ENCODE peak calls at places on chromosomes 11 and 22, in ten cellular contexts. T, W, O, E, J, F, Y, S, L and I are unnamed samples.

GRCh38 chr22:38034278-38034882 is 22.8 kb upstream of the PICK1 start:
- DNase-seq in T (no peak), W (peak), O (peak), E (peak), J (peak), F (peak), Y (peak), S (peak), L (no peak), I (peak)

GRCh38 chr11:34499719-34500505 is 13.7 kb downstream of the ELF5 start:
- DNase-seq in T (no peak), W (no peak), O (no peak), E (no peak), J (no peak), F (no peak), Y (no peak), S (no peak), L (no peak), I (no peak)

GRCh38 chr11:11329062-11329806 is 23.8 kb downstream of the CSNK2A3 start:
- DNase-seq in T (no peak), W (no peak), O (no peak), E (no peak), J (no peak), F (no peak), Y (no peak), S (no peak), L (no peak), I (no peak)

GRCh38 chr22:43449205-43449830 is 37.5 kb downstream of the MPPED1 start:
- DNase-seq in T (no peak), W (no peak), O (no peak), E (no peak), J (no peak), F (no peak), Y (no peak), S (no peak), L (no peak), I (peak)

GRCh38 chr11:42296910-42297309 is 837.5 kb upstream of the LRRC4C start:
- DNase-seq in T (no peak), W (no peak), O (no peak), E (no peak), J (no peak), F (no peak), Y (no peak), S (no peak), L (no peak), I (no peak)

GRCh38 chr11:1054143-1055108 is 17.9 kb upstream of the MUC6 start:
- DNase-seq in T (no peak), W (no peak), O (peak), E (peak), J (no peak), F (peak), Y (peak), S (peak), L (no peak), I (no peak)

GRCh38 chr22:42116848-42117424 is 13.7 kb downstream of the CYP2D6 start:
- DNase-seq in T (no peak), W (no peak), O (no peak), E (peak), J (no peak), F (peak), Y (no peak), S (no peak), L (no peak), I (no peak)

GRCh38 chr11:61834278-61835004 is 6.3 kb downstream of the FADS2 start:
- DNase-seq in T (no peak), W (no peak), O (no peak), E (no peak), J (peak), F (peak), Y (no peak), S (peak), L (no peak), I (no peak)

GRCh38 chr11:107752508-107752907 is 40.7 kb upstream of the SLN start:
- DNase-seq in T (no peak), W (no peak), O (no peak), E (no peak), J (no peak), F (no peak), Y (no peak), S (no peak), L (no peak), I (no peak)

GRCh38 chr11:117438371-117439000 is 110.8 kb downstream of the CEP164 start:
- DNase-seq in T (no peak), W (no peak), O (no peak), E (no peak), J (peak), F (no peak), Y (no peak), S (no peak), L (no peak), I (no peak)

GRCh38 chr11:74085542-74085892 is 76.6 kb upstream of the UCP3 start:
- DNase-seq in T (no peak), W (peak), O (peak), E (no peak), J (no peak), F (no peak), Y (no peak), S (peak), L (no peak), I (no peak)

GRCh38 chr11:29989181-29989580 is 27.6 kb downstream of the KCNA4 start:
- DNase-seq in T (no peak), W (no peak), O (no peak), E (no peak), J (no peak), F (peak), Y (no peak), S (no peak), L (no peak), I (no peak)

GRCh38 chr22:49933236-49933921 is 14.9 kb downstream of the CRELD2 start:
- DNase-seq in T (no peak), W (peak), O (peak), E (peak), J (peak), F (peak), Y (no peak), S (no peak), L (no peak), I (no peak)

GRCh38 chr11:1767399-1768140 is 3.8 kb upstream of the CTSD start:
- DNase-seq in T (no peak), W (no peak), O (no peak), E (no peak), J (no peak), F (no peak), Y (no peak), S (no peak), L (no peak), I (no peak)

GRCh38 chr22:46148336-46148735 is 2.0 kb upstream of the PPARA start:
- DNase-seq in T (no peak), W (no peak), O (peak), E (peak), J (no peak), F (no peak), Y (no peak), S (no peak), L (no peak), I (no peak)

GRCh38 chr22:48581206-48581766 is 1246.4 kb downstream of the BRD1 start:
- DNase-seq in T (no peak), W (no peak), O (no peak), E (no peak), J (no peak), F (no peak), Y (no peak), S (no peak), L (no peak), I (no peak)

GRCh38 chr11:90476442-90477007 is 253.7 kb upstream of the CHORDC1 start:
- DNase-seq in T (peak), W (peak), O (no peak), E (no peak), J (peak), F (peak), Y (peak), S (peak), L (no peak), I (no peak)

GRCh38 chr11:30128269-30128932 is 102.4 kb upstream of the FSHB start:
- DNase-seq in T (no peak), W (peak), O (no peak), E (no peak), J (no peak), F (peak), Y (peak), S (peak), L (no peak), I (peak)

GRCh38 chr22:26642465-26643367 is 14.7 kb upstream of the MIAT start:
- DNase-seq in T (no peak), W (no peak), O (no peak), E (peak), J (no peak), F (no peak), Y (no peak), S (no peak), L (no peak), I (no peak)

GRCh38 chr22:47055461-47055860 is 293.0 kb downstream of the TBC1D22A start:
- DNase-seq in T (no peak), W (no peak), O (no peak), E (no peak), J (no peak), F (no peak), Y (no peak), S (no peak), L (no peak), I (no peak)

GRCh38 chr11:47383106-47383505 is 4.8 kb upstream of the SPI1 start:
- DNase-seq in T (no peak), W (no peak), O (no peak), E (no peak), J (no peak), F (no peak), Y (no peak), S (no peak), L (no peak), I (no peak)

GRCh38 chr11:129881570-129882170 is 13.7 kb downstream of the NFRKB start:
- DNase-seq in T (peak), W (no peak), O (no peak), E (no peak), J (peak), F (peak), Y (peak), S (peak), L (no peak), I (peak)

GRCh38 chr11:27464155-27464759 is 8.3 kb downstream of the LGR4 start:
- DNase-seq in T (no peak), W (no peak), O (peak), E (no peak), J (no peak), F (no peak), Y (peak), S (peak), L (no peak), I (no peak)

GRCh38 chr22:20140521-20140964 is 8.9 kb downstream of the ZDHHC8 start:
- DNase-seq in T (no peak), W (no peak), O (no peak), E (no peak), J (no peak), F (no peak), Y (no peak), S (no peak), L (no peak), I (no peak)

GRCh38 chr11:95154514-95154913 is 64.9 kb downstream of the ENDOD1 start:
- DNase-seq in T (peak), W (peak), O (no peak), E (peak), J (peak), F (no peak), Y (peak), S (no peak), L (peak), I (peak)

GRCh38 chr22:32897400-32897799 is 95.9 kb downstream of the TIMP3 start:
- DNase-seq in T (no peak), W (no peak), O (no peak), E (no peak), J (no peak), F (no peak), Y (no peak), S (peak), L (no peak), I (no peak)

GRCh38 chr11:8814923-8815240 is 96.1 kb upstream of the AKIP1 start:
- DNase-seq in T (no peak), W (no peak), O (no peak), E (no peak), J (no peak), F (peak), Y (no peak), S (peak), L (no peak), I (no peak)

GRCh38 chr11:117874910-117875396 is 1.5 kb downstream of the FXYD6 start:
- DNase-seq in T (no peak), W (no peak), O (no peak), E (no peak), J (no peak), F (no peak), Y (no peak), S (no peak), L (no peak), I (no peak)

GRCh38 chr11:123300874-123301695 is 106.0 kb upstream of the CLMP start:
- DNase-seq in T (no peak), W (no peak), O (no peak), E (no peak), J (no peak), F (peak), Y (peak), S (peak), L (no peak), I (no peak)

GRCh38 chr11:102791271-102792036 is 6.5 kb downstream of the MMP1 start:
- DNase-seq in T (no peak), W (no peak), O (no peak), E (no peak), J (no peak), F (no peak), Y (no peak), S (peak), L (no peak), I (no peak)

GRCh38 chr11:104164028-104164520 is at the start of gene PDGFD:
- DNase-seq in T (peak), W (no peak), O (peak), E (peak), J (peak), F (peak), Y (peak), S (peak), L (peak), I (peak)

GRCh38 chr22:43001271-43002197 is 13.4 kb downstream of the PACSIN2 start:
- DNase-seq in T (no peak), W (no peak), O (peak), E (no peak), J (peak), F (peak), Y (no peak), S (no peak), L (no peak), I (no peak)